ENCODE peak calls at places on chromosomes 1 and 21, in ten cellular contexts. V, R, N, Q, I, O, X, B, D and Y are unnamed samples.

GRCh38 chr1:32724678-32725594 is 22.4 kb upstream of the SYNC start:
- DNase-seq in B (peak; percentile 22), R (no peak), V (no peak), N (peak; percentile 88), Q (peak; percentile 30), O (peak; percentile 71), I (no peak), X (peak; percentile 73), D (peak; percentile 97), Y (no peak)

GRCh38 chr1:87513270-87513669 is 184.6 kb downstream of the LMO4 start:
- DNase-seq in B (no peak), D (no peak), N (peak; percentile 53), X (no peak), Q (no peak), V (no peak), O (peak; percentile 65), R (no peak), I (no peak), Y (peak; percentile 36)

GRCh38 chr1:53728702-53729535 is 10.0 kb downstream of the GLIS1 start:
- DNase-seq in O (no peak), I (no peak), Q (no peak), N (no peak), X (no peak), V (no peak), B (no peak), D (no peak), R (no peak), Y (no peak)

GRCh38 chr1:238439483-238439882 is 548.8 kb upstream of the ZP4 start:
- DNase-seq in I (no peak), R (no peak), D (no peak), Q (no peak), O (no peak), V (no peak), N (no peak), B (no peak), X (no peak), Y (no peak)

GRCh38 chr1:115373305-115373704 is 35.3 kb upstream of the NGF start:
- DNase-seq in X (no peak), V (no peak), I (no peak), N (peak; percentile 34), O (no peak), Q (no peak), R (no peak), B (no peak), D (peak; percentile 96), Y (peak; percentile 1)

GRCh38 chr1:162562452-162562828 is 918 bp downstream of the UAP1 start:
- DNase-seq in I (no peak), X (no peak), B (no peak), O (peak; percentile 51), R (no peak), Q (no peak), V (no peak), D (peak; percentile 89), N (no peak), Y (no peak)

GRCh38 chr1:51168946-51169345 is 66.9 kb downstream of the C1orf185 start:
- DNase-seq in O (no peak), I (no peak), N (no peak), Q (no peak), X (no peak), B (no peak), R (no peak), D (no peak), V (no peak), Y (no peak)

GRCh38 chr21:15367061-15367626 is 302.3 kb upstream of the NRIP1 start:
- DNase-seq in Q (no peak), R (no peak), X (no peak), O (no peak), B (no peak), I (no peak), N (no peak), D (peak; percentile 7), V (no peak), Y (no peak)

GRCh38 chr1:214349781-214350180 is 68.8 kb downstream of the SMYD2 start:
- DNase-seq in R (no peak), O (no peak), Q (no peak), N (no peak), V (no peak), B (no peak), I (no peak), X (no peak), D (no peak), Y (no peak)

GRCh38 chr1:212721388-212722247 is 22.0 kb upstream of the BATF3 start:
- DNase-seq in B (no peak), R (no peak), X (no peak), I (no peak), Q (peak; percentile 39), N (no peak), D (peak; percentile 92), V (no peak), O (no peak), Y (peak; percentile 39)

GRCh38 chr1:21702780-21703179 is 33.6 kb upstream of the RAP1GAP start:
- DNase-seq in X (no peak), N (no peak), I (no peak), B (no peak), V (no peak), O (no peak), Q (no peak), D (no peak), R (no peak), Y (no peak)

GRCh38 chr1:106049595-106049994 is 1006.9 kb upstream of the PRMT6 start:
- DNase-seq in R (no peak), B (no peak), X (no peak), Q (no peak), N (no peak), I (no peak), V (no peak), O (no peak), D (no peak), Y (no peak)

GRCh38 chr1:63920154-63921117 is 146.6 kb downstream of the ROR1 start:
- DNase-seq in R (no peak), N (peak; percentile 39), B (no peak), Q (no peak), I (no peak), V (no peak), X (no peak), D (peak; percentile 82), O (no peak), Y (no peak)

GRCh38 chr1:217435159-217435558 is 195.7 kb downstream of the GPATCH2 start:
- DNase-seq in D (no peak), X (no peak), B (no peak), N (no peak), Q (no peak), R (no peak), O (no peak), I (no peak), V (no peak), Y (no peak)